ENCODE peak calls at places on chromosomes 1 and 21, in eight cellular contexts. M is adrenal gland; K is trophoblast cell; C is body of pancreas; I is CD8-positive, alpha-beta memory T cell; L is tibial nerve; T is GM23248; J is adipocyte. G is an unnamed sample.

GRCh38 chr1:165899461-165899941 is 72.1 kb downstream of the UCK2 start:
- DNase-seq in M (no peak), K (peak; percentile 24), C (peak; percentile 63), I (no peak), L (no peak), T (peak; percentile 58), J (no peak), G (peak; percentile 60)

GRCh38 chr1:173527151-173527826 is 50.2 kb downstream of the PRDX6 start:
- DNase-seq in M (peak; percentile 61), K (peak; percentile 99), C (peak; percentile 23), I (no peak), L (peak; percentile 69), T (no peak), J (peak; percentile 48), G (no peak)

GRCh38 chr21:43352568-43353281 is 74.2 kb downstream of the SIK1 start:
- DNase-seq in M (no peak), K (peak; percentile 13), C (no peak), I (no peak), L (no peak), T (no peak), J (no peak), G (peak; percentile 34)

GRCh38 chr1:98700228-98700627 is 38.7 kb downstream of the SNX7 start:
- DNase-seq in M (no peak), K (no peak), C (no peak), I (no peak), L (no peak), T (no peak), J (no peak), G (no peak)

GRCh38 chr1:57550092-57550491 is 126.2 kb upstream of the DAB1 start:
- DNase-seq in M (no peak), K (no peak), C (no peak), I (no peak), L (no peak), T (no peak), J (no peak), G (no peak)

GRCh38 chr1:209473023-209473422 is 110.5 kb upstream of the CAMK1G start:
- DNase-seq in M (no peak), K (no peak), C (no peak), I (no peak), L (no peak), T (no peak), J (no peak), G (no peak)

GRCh38 chr1:200336111-200336845 is 73.6 kb downstream of the ZNF281 start:
- DNase-seq in M (no peak), K (peak; percentile 97), C (no peak), I (no peak), L (no peak), T (peak; percentile 72), J (no peak), G (peak; percentile 19)

GRCh38 chr1:27609210-27609555 is 5.2 kb upstream of the AHDC1 start:
- DNase-seq in M (no peak), K (no peak), C (no peak), I (no peak), L (no peak), T (peak; percentile 23), J (no peak), G (no peak)

GRCh38 chr1:195763146-195763906 is 844.9 kb downstream of the KCNT2 start:
- DNase-seq in M (no peak), K (peak; percentile 4), C (no peak), I (no peak), L (no peak), T (no peak), J (no peak), G (peak; percentile 30)

GRCh38 chr1:14516974-14517812 is 81.3 kb upstream of the KAZN start:
- DNase-seq in M (peak; percentile 48), K (no peak), C (no peak), I (no peak), L (no peak), T (peak; percentile 97), J (peak; percentile 77), G (peak; percentile 87)

GRCh38 chr1:48619529-48619928 is 147.5 kb upstream of the SPATA6 start:
- DNase-seq in M (peak; percentile 81), K (peak; percentile 65), C (peak; percentile 7), I (no peak), L (no peak), T (peak; percentile 44), J (peak; percentile 76), G (peak; percentile 29)

GRCh38 chr1:89381617-89382016 is 17.8 kb downstream of the GBP6 start:
- DNase-seq in M (no peak), K (no peak), C (no peak), I (no peak), L (no peak), T (no peak), J (no peak), G (no peak)

GRCh38 chr1:230145953-230146476 is 79.0 kb downstream of the GALNT2 start:
- DNase-seq in M (no peak), K (no peak), C (no peak), I (no peak), L (no peak), T (no peak), J (no peak), G (no peak)

GRCh38 chr1:155966135-155966534 is 12.2 kb downstream of the ARHGEF2 start:
- DNase-seq in M (no peak), K (no peak), C (no peak), I (no peak), L (no peak), T (no peak), J (no peak), G (no peak)

GRCh38 chr1:20342294-20343148 is 51.8 kb downstream of the VWA5B1 start:
- DNase-seq in M (no peak), K (no peak), C (no peak), I (no peak), L (no peak), T (no peak), J (no peak), G (no peak)

GRCh38 chr1:170316270-170316669 is 170.5 kb downstream of the NTMT2 start:
- DNase-seq in M (no peak), K (no peak), C (no peak), I (no peak), L (no peak), T (no peak), J (no peak), G (no peak)

GRCh38 chr1:211259596-211260126 is 495 bp downstream of the RCOR3 start:
- DNase-seq in M (peak; percentile 66), K (no peak), C (peak; percentile 56), I (peak; percentile 76), L (peak; percentile 26), T (peak; percentile 80), J (no peak), G (peak; percentile 83)

GRCh38 chr21:28538987-28539622 is 453.6 kb downstream of the LTN1 start:
- DNase-seq in M (no peak), K (peak; percentile 2), C (no peak), I (no peak), L (no peak), T (peak; percentile 86), J (peak; percentile 67), G (no peak)

GRCh38 chr1:91582431-91582921 is 81.8 kb downstream of the CDC7 start:
- DNase-seq in M (no peak), K (peak; percentile 29), C (no peak), I (no peak), L (no peak), T (peak; percentile 95), J (peak; percentile 85), G (peak; percentile 71)

GRCh38 chr1:243495442-243496172 is 239.8 kb downstream of the SDCCAG8 start:
- DNase-seq in M (no peak), K (no peak), C (no peak), I (no peak), L (no peak), T (peak; percentile 80), J (peak; percentile 72), G (no peak)

GRCh38 chr21:34915364-34915834 is 133.7 kb downstream of the RUNX1 start:
- DNase-seq in M (no peak), K (peak; percentile 82), C (no peak), I (no peak), L (no peak), T (peak; percentile 73), J (peak; percentile 62), G (no peak)

GRCh38 chr1:146036241-146036989 is 14.9 kb upstream of the HJV start:
- DNase-seq in M (no peak), K (peak; percentile 73), C (no peak), I (no peak), L (no peak), T (peak; percentile 81), J (peak; percentile 69), G (no peak)

GRCh38 chr1:116735246-116735645 is 19.0 kb upstream of the CD2 start:
- DNase-seq in M (no peak), K (no peak), C (no peak), I (no peak), L (no peak), T (no peak), J (no peak), G (no peak)

GRCh38 chr1:160095382-160096105 is 2.9 kb downstream of the IGSF8 start:
- DNase-seq in M (no peak), K (no peak), C (peak; percentile 14), I (peak; percentile 25), L (no peak), T (no peak), J (no peak), G (no peak)
- H3K4me3 ChIP-seq in M (no peak overlapping the region), K (no peak overlapping the region), C (no peak overlapping the region), I (no peak overlapping the region), L (no peak overlapping the region), T (no peak overlapping the region), J (no peak overlapping the region), G (no peak overlapping the region)

GRCh38 chr21:46218906-46219590 is 9.5 kb downstream of the LSS start:
- DNase-seq in M (no peak), K (no peak), C (no peak), I (no peak), L (no peak), T (no peak), J (no peak), G (no peak)
- H3K36me3 ChIP-seq in M (no peaks in the 10 kb centered on the region), K (peaks cover 69% of the 10 kb centered on the region), C (no peaks in the 10 kb centered on the region), I (peaks cover 5% of the 10 kb centered on the region), L (peaks cover 11% of the 10 kb centered on the region), T (no peaks in the 10 kb centered on the region), J (peaks cover 82% of the 10 kb centered on the region), G (peaks cover 32% of the 10 kb centered on the region)

GRCh38 chr21:40381111-40381510 is 465.8 kb downstream of the DSCAM start:
- DNase-seq in M (no peak), K (no peak), C (no peak), I (no peak), L (no peak), T (no peak), J (no peak), G (no peak)
- H3K4me3 ChIP-seq in M (no peak overlapping the region), K (no peak overlapping the region), C (no peak overlapping the region), I (no peak overlapping the region), L (no peak overlapping the region), T (no peak overlapping the region), J (no peak overlapping the region), G (no peak overlapping the region)

DNA sequence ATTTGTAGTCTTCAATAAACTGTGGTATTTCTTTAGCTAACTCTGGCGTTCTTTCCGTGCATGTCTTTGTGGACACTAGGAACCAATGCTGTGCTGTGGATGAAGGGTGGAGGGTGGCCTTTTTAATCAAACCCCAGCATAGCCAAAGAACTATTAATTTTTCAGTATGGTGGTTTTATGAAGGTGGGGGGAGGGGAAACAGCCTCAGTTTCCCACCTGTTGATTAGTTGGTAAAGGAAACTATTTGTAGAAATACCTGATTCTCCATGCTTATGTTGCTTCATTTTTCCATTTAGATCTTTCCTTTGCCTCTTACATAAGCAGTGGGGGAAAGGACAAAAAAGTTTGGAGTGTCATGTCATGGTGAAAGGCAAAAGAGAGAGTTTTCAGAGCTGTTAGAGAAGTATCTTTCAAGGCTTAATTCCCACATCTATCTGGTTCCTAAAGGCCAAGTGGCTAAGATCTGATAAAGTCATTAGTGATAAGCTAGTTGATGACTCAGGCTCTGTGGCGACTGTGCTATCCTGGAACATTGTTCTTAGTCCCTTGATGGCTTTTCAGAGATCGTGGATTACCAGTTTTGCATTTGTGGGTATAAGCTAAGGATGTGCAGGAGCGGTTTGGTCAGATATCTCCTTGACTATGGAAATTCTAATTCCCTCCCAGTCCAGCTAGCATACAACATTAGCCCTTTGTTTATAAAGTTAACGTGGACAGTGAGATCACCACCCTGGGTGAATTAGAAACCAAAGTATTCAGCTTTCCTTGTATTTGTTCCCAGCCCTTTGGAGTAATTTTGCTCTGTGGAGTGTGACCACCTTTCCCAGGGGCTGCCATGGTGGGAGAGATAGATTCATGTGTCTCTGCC is 8.7 kb upstream of the HAX1 start:
- DNase-seq in M (peak; percentile 46), K (peak; percentile 65), C (no peak), I (no peak), L (no peak), T (peak; percentile 24), J (no peak), G (no peak)
- H3K36me3 ChIP-seq in M (no peaks in the 10 kb centered on the region), K (peaks cover 62% of the 10 kb centered on the region), C (peaks cover 29% of the 10 kb centered on the region), I (peaks cover 56% of the 10 kb centered on the region), L (peaks cover 21% of the 10 kb centered on the region), T (peaks cover 75% of the 10 kb centered on the region), J (peaks cover 95% of the 10 kb centered on the region), G (peaks cover 94% of the 10 kb centered on the region)

G was measured in MG63.